ENCODE peak calls at places on chromosomes 16 and 17, in nine cellular contexts. D is CD4-positive, CD25-positive, alpha-beta regulatory T cell; L is GM23248; K is suprapubic skin; T is tibial artery; X is left lung; I is gastrocnemius medialis; E is Peyer's patch; O is trophoblast cell. Z is an unnamed sample. For H3K4me1, the result is how much of the 10 kb centered on the place peaks cover.

GRCh38 chr16:24478401-24478800 is 61.0 kb upstream of the RBBP6 start:
- DNase-seq in D (no peak), L (no peak), K (no peak), T (no peak), X (no peak), I (no peak), E (no peak), O (no peak), Z (no peak)

GRCh38 chr17:356671-357434 is 4.2 kb upstream of the RPH3AL start:
- DNase-seq in D (no peak), L (no peak), K (no peak), T (no peak), X (peak), I (no peak), E (no peak), O (no peak), Z (no peak)

GRCh38 chr17:41773731-41774193 is 12.7 kb downstream of the JUP start:
- DNase-seq in D (no peak), L (no peak), K (no peak), T (no peak), X (no peak), I (no peak), E (no peak), O (no peak), Z (no peak)

GRCh38 chr17:63138713-63139112 is 172.7 kb downstream of the TANC2 start:
- DNase-seq in D (no peak), L (peak), K (no peak), T (no peak), X (no peak), I (no peak), E (no peak), O (peak), Z (no peak)

GRCh38 chr16:50478021-50478772 is 70.0 kb upstream of the NKD1 start:
- DNase-seq in D (no peak), L (no peak), K (no peak), T (no peak), X (no peak), I (no peak), E (no peak), O (no peak), Z (no peak)

GRCh38 chr16:25419123-25419522 is 161.5 kb upstream of the ZKSCAN2 start:
- DNase-seq in D (no peak), L (no peak), K (no peak), T (no peak), X (no peak), I (no peak), E (no peak), O (no peak), Z (no peak)

GRCh38 chr17:19243838-19244237 is 6.7 kb downstream of the EPN2 start:
- DNase-seq in D (no peak), L (no peak), K (no peak), T (no peak), X (no peak), I (peak), E (no peak), O (no peak), Z (no peak)

GRCh38 chr16:11793840-11794239 is 3.2 kb downstream of the ZC3H7A start:
- DNase-seq in D (peak), L (peak), K (peak), T (peak), X (no peak), I (no peak), E (peak), O (no peak), Z (no peak)

GRCh38 chr16:30699615-30700099 is 686 bp downstream of the SRCAP start:
- DNase-seq in D (no peak), L (no peak), K (no peak), T (no peak), X (no peak), I (no peak), E (no peak), O (no peak), Z (no peak)

GRCh38 chr17:57480438-57481196 is 224.3 kb downstream of the MSI2 start:
- DNase-seq in D (no peak), L (peak), K (no peak), T (no peak), X (no peak), I (peak), E (no peak), O (peak), Z (no peak)

DNA sequence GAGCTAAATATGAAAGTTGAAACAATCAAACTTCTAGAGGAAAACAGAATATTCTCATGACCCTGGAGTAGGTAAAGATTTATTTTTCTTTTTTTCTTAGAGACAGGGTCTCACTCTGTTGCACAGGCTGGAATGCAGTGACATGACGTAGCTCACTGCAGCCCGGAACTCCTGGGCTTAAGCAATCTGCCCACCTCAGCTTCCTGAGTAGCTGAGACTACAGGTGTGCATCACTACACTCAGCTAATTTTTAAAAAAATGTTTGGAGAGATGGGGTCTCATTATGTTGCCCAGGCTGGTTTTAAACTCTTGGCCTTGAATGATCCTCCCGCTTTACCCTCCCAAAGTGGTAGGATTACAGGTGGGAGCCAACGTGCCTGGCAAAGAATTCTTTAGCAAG is 15.5 kb downstream of the IKZF3 start:
- DNase-seq in D (no peak), L (no peak), K (no peak), T (no peak), X (no peak), I (no peak), E (no peak), O (no peak), Z (no peak)
- H3K4me1 ChIP-seq in D (under half), L (under half), K (under half), T (under half), X (under half), I (under half), E (under half), O (under half), Z (half or more)

GRCh38 chr17:34727601-34728000 is 148.2 kb downstream of the TMEM132E start:
- DNase-seq in D (no peak), L (no peak), K (no peak), T (no peak), X (no peak), I (no peak), E (no peak), O (no peak), Z (no peak)
- H3K4me3 ChIP-seq in D (no peak), L (no peak), K (no peak), T (no peak), X (no peak), I (no peak), E (no peak), O (no peak), Z (no peak)

DNA sequence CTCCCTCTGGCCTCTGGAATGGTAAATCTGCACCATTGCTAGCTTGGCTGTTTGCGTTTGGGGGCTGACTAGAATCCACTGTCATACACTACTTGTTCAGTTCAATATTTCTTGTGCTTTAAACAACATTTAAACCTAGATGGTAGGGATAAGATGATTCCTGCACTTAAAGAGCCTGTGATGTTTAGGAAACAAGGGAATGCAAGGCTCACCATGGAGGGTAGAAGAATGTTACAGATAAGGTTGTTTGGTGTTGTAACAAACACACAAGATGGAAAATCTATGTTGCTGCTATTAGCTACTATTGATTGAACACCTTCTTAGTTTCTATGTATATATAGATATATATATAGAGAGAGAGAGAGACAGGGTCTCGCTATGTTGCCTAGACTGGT is 31.4 kb downstream of the YPEL2 start:
- DNase-seq in D (no peak), L (no peak), K (no peak), T (no peak), X (no peak), I (no peak), E (no peak), O (no peak), Z (no peak)
- H3K4me1 ChIP-seq in D (half or more), L (half or more), K (half or more), T (half or more), X (under half), I (half or more), E (under half), O (under half), Z (half or more)

GRCh38 chr16:89918453-89919347 is at the start of gene MC1R:
- DNase-seq in D (peak), L (peak), K (peak), T (no peak), X (peak), I (no peak), E (no peak), O (no peak), Z (no peak)
- H3K4me3 ChIP-seq in D (peak), L (peak), K (peak), T (peak), X (peak), I (peak), E (peak), O (peak), Z (peak)

GRCh38 chr17:8712698-8713097 is 31.9 kb downstream of the CCDC42 start:
- DNase-seq in D (no peak), L (no peak), K (no peak), T (no peak), X (no peak), I (no peak), E (no peak), O (no peak), Z (no peak)
- H3K4me1 ChIP-seq in D (under half), L (under half), K (under half), T (under half), X (under half), I (under half), E (under half), O (under half), Z (under half)

GRCh38 chr17:40068129-40068581 is 5.4 kb downstream of the THRA start:
- DNase-seq in D (no peak), L (peak), K (no peak), T (no peak), X (no peak), I (no peak), E (no peak), O (no peak), Z (no peak)

GRCh38 chr17:40068917-40069750 is 6.4 kb downstream of the THRA start:
- DNase-seq in D (peak), L (peak), K (peak), T (peak), X (peak), I (peak), E (peak), O (no peak), Z (peak)

GRCh38 chr17:40069751-40070643 is 7.2 kb downstream of the THRA start:
- DNase-seq in D (peak), L (peak), K (no peak), T (no peak), X (no peak), I (peak), E (peak), O (no peak), Z (peak)

GRCh38 chr17:40067710-40068109 is 4.9 kb downstream of the THRA start:
- DNase-seq in D (no peak), L (no peak), K (no peak), T (no peak), X (no peak), I (no peak), E (no peak), O (no peak), Z (no peak)

GRCh38 chr17:40068584-40068916 is 5.8 kb downstream of the THRA start:
- DNase-seq in D (no peak), L (no peak), K (no peak), T (no peak), X (no peak), I (no peak), E (no peak), O (no peak), Z (no peak)
- H3K4me3 ChIP-seq in D (peak), L (peak), K (peak), T (peak), X (peak), I (peak), E (peak), O (peak), Z (peak)

GRCh38 chr17:38798614-38799500 is 499 bp downstream of the PIP4K2B start:
- DNase-seq in D (peak), L (peak), K (peak), T (peak), X (peak), I (no peak), E (no peak), O (peak), Z (peak)
- H3K4me1 ChIP-seq in D (under half), L (under half), K (under half), T (under half), X (under half), I (under half), E (under half), O (under half), Z (under half)

DNA sequence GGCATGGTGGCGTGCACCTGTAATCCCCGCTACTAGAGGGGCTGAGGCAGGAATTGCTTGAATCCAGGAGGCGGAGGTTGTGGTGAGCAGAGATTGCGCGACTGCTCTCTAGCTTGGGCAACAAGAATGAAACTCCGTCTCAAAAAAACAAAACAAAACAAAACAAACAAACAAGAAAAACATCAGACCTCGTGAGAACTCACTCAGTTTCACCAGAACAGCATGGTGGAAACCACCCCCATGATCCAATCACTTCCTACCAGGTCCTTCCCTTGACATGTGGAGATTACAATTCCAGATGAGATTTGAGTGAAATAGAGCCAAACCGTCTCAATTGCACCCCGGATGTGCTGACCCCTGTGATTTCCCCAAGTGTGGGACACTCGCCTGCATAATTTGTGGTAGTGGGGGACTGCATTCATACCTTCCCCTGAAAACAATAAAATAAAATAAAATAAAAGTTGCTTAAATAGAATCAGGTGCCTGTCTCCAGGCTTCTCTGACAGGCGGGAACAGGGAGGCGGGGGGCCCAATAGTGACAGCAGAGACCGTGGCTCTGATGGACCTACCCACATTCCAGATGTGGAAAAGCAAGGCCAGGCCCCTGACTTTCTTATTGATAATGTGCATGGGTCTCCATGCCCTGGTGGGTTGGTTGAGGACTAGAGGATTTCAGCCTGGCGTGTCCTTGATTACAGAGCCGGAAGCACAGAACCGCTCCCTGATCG is 13.1 kb downstream of the ZSCAN10 start:
- DNase-seq in D (no peak), L (no peak), K (no peak), T (no peak), X (no peak), I (no peak), E (no peak), O (no peak), Z (no peak)
- H3K4me3 ChIP-seq in D (peak), L (no peak), K (peak), T (peak), X (peak), I (peak), E (no peak), O (no peak), Z (no peak)

Z was measured in CD4-positive, alpha-beta memory T cell.